ENCODE peak calls at places on chromosomes 12 and 14, in seven cellular contexts. K is IMR-90; R is ovary; Z is HCT116; Y is CD4-positive, CD25-positive, alpha-beta regulatory T cell; S is naive thymus-derived CD4-positive, alpha-beta T cell; P is Peyer's patch. J is an unnamed sample.

GRCh38 chr14:72678360-72678759 is 215.5 kb downstream of the DPF3 start:
- DNase-seq in P (no peak), Z (no peak), Y (no peak), S (no peak), R (no peak), K (peak; percentile 87), J (no peak)

GRCh38 chr14:105166571-105167302 is 1.8 kb downstream of the JAG2 start:
- DNase-seq in Z (no peak), P (no peak), K (no peak), R (no peak), Y (no peak), S (no peak), J (no peak)

GRCh38 chr12:131521326-131521725 is 189.6 kb upstream of the SFSWAP start:
- DNase-seq in K (no peak), Z (no peak), P (no peak), Y (no peak), S (no peak), R (no peak), J (no peak)

GRCh38 chr12:20044836-20045235 is 323.5 kb upstream of the PDE3A start:
- DNase-seq in R (no peak), Z (no peak), K (peak; percentile 39), Y (no peak), S (no peak), P (no peak), J (no peak)

GRCh38 chr14:95564060-95564459 is 29.2 kb downstream of the GLRX5 start:
- DNase-seq in P (no peak), Z (no peak), S (no peak), R (peak; percentile 40), K (peak; percentile 18), Y (no peak), J (no peak)

GRCh38 chr12:15662983-15663659 is 126.1 kb downstream of the EPS8 start:
- DNase-seq in R (no peak), K (peak; percentile 49), Y (no peak), S (no peak), Z (peak; percentile 8), P (no peak), J (no peak)

GRCh38 chr12:77058740-77059139 is 6.6 kb downstream of the E2F7 start:
- DNase-seq in Z (no peak), Y (no peak), P (no peak), S (no peak), K (peak; percentile 26), R (no peak), J (no peak)

GRCh38 chr14:61184117-61184516 is 97.0 kb downstream of the TMEM30B start:
- DNase-seq in Z (no peak), P (no peak), K (peak; percentile 92), Y (no peak), S (no peak), R (no peak), J (no peak)

GRCh38 chr14:77242752-77243151 is 28.3 kb downstream of the NGB start:
- DNase-seq in Y (no peak), S (no peak), Z (no peak), R (no peak), K (no peak), P (no peak), J (no peak)

GRCh38 chr14:95774265-95775160 is 60.6 kb upstream of the TCL1A start:
- DNase-seq in K (peak; percentile 44), R (peak; percentile 45), Y (peak; percentile 53), S (no peak), P (no peak), Z (peak; percentile 56), J (no peak)

DNA sequence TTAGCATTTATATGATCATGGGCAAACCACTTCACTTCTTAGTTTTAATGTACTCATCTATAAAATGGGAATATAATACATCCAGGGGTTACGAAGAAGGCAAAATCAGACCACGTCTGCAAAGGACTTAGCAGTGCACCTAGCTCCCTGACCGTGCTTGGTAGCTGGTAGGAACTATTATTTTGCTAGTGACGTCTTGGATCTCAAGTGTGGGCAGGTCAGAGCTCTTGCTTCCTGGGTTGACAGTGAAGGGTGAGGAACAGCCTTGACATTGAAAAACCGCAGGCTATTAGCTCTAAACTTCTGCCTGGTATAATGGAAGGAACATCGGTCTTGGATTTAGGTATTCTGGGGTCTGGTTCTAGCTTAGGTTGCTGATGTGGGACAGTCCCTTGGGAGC is 89.3 kb upstream of the MED13L start:
- DNase-seq in Z (no peak), Y (no peak), P (no peak), K (no peak), R (no peak), S (no peak), J (no peak)
- H3K27ac ChIP-seq in Z (no peak overlapping the region), Y (no peak overlapping the region), P (no peak overlapping the region), K (no peak overlapping the region), R (no peak overlapping the region), S (no peak overlapping the region), J (no peak overlapping the region)

GRCh38 chr12:111409403-111410228 is 3.9 kb downstream of the SH2B3 start:
- DNase-seq in R (no peak), K (peak; percentile 67), Y (no peak), P (no peak), S (no peak), Z (no peak), J (no peak)

GRCh38 chr12:111410229-111411186 is 4.8 kb downstream of the SH2B3 start:
- DNase-seq in R (no peak), Y (no peak), K (no peak), P (no peak), S (no peak), Z (no peak), J (no peak)

GRCh38 chr12:111412007-111412829 is 6.5 kb downstream of the SH2B3 start:
- DNase-seq in S (no peak), P (no peak), Y (no peak), K (no peak), R (no peak), Z (no peak), J (no peak)

GRCh38 chr12:111412830-111413441 is 7.2 kb downstream of the SH2B3 start:
- DNase-seq in P (no peak), Z (no peak), Y (no peak), R (no peak), S (no peak), K (no peak), J (no peak)

DNA sequence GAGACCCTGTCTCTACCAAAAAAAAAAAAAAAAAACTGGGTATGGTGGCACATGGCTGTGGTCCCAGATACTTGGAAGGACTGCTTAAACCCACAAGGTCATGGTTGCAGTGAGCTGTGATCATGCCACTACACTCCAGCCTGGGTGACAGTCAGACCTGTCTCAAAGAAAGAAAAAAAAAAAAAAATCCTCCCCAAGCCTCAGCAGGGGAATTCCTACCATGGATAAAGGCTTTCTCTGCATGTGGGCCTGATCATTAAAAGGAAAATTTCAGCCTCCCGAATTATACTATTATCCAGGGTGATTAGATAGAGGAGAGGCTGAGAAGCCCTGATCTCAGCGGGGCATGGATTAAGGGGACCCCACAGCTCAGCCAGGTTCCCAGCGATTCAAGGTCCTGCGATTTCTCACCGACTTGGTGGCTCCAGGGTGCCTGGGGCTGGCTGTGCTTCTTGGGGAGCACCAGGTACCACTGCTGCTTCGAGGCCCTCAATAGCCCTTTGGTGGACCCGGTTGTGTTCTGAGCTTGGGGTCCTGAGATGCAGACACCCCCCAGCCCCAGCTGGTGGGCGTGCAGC is 5.6 kb downstream of the SH2B3 start:
- DNase-seq in Z (no peak), Y (no peak), S (no peak), P (no peak), R (no peak), K (no peak), J (no peak)
- H3K27ac ChIP-seq in Z (no peak overlapping the region), Y (peak overlapping the region; percentile 39), S (peak overlapping the region; percentile 97), P (peak overlapping the region; percentile 93), R (no peak overlapping the region), K (no peak overlapping the region), J (no peak overlapping the region)

DNA sequence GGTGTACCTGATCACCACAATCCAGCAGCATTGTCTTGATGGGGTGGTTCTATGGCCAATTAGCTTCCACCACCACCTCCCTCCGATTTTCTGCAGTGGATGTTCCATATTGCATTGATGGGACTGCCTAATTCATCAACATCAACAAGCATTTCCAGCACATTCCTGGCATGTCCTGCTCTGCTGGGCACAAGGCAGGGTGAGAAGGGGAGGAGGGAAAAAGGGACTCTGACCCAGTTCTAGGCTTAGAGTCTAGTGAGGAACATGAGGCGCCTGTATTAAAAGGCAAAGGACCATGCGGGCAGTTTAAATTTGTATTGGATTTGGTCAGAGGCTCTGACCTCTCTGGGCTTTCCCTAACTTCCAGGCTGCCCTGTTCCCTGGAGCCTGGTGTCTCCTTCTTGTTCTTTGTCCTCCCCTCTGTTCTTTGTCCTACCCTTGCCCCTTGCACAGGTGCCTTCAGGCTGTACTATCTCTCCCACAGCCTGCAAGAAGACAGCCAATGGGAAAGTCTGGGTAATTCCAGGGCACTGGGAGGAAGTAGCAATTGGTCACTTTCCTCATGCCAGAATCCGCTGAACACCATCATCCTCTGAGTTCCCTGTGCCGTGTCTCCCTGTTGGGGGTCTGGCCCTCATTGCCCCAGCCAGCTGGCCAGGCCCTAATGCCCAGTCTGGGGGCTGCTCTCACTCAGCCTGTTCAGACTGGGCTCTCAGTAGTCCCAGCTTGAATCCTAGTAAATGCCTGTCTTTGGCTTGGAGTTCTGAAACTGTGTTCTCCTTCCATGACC is 43.3 kb downstream of the TSPAN11 start:
- DNase-seq in K (no peak), P (no peak), Z (no peak), Y (no peak), R (no peak), S (no peak), J (no peak)
- H3K27ac ChIP-seq in K (no peak overlapping the region), P (no peak overlapping the region), Z (no peak overlapping the region), Y (no peak overlapping the region), R (no peak overlapping the region), S (no peak overlapping the region), J (no peak overlapping the region)

GRCh38 chr12:109016978-109017377 is 3.9 kb downstream of the SVOP start:
- DNase-seq in Y (no peak), P (no peak), S (no peak), K (no peak), Z (no peak), R (no peak), J (no peak)

GRCh38 chr12:109016016-109016415 is 4.9 kb downstream of the SVOP start:
- DNase-seq in P (no peak), S (no peak), R (no peak), Y (no peak), K (no peak), Z (no peak), J (no peak)

GRCh38 chr12:109010259-109010658 is 10.6 kb downstream of the SVOP start:
- DNase-seq in P (no peak), K (no peak), S (no peak), Z (no peak), R (no peak), Y (no peak), J (no peak)

GRCh38 chr12:109018276-109018675 is 2.6 kb downstream of the SVOP start:
- DNase-seq in P (no peak), R (no peak), Y (no peak), S (no peak), Z (no peak), K (no peak), J (no peak)

DNA sequence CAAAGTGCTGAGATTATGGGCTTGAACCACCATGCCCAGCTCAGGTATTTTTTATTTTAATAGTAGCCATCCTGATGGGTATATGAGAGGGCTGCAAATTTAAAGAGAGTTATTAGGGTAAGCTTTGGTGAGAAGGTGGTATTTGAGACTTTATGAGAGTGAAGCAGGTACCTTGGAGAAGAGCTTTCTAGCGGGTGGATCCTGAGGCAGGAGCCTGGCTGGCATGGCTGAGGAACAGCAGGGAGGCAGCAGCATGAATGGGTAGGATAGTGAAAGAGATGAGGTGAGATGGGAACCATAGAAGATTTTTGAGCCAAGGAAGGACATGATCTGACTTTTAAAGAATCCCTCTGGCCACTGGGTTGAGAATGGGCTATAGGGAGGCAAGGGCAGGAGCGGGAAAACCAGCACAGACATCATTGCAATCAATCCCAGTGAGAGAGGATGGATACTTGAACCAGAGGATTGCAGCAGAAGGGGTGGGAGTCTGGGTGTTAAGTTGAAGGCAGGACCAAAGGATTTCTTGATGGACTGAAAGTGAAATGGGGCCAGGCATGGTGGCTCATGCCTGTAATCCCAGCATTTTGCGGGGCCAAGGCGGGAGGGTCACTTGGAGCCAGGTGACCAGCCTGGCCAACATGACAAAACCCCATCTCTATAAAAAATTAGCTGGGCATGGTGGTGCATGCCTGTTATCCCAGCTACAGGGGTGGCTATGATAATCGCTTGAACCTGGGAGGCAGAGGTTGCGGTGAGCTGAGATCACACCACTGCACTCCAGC is 5.7 kb downstream of the SVOP start:
- DNase-seq in K (no peak), S (no peak), Y (no peak), P (no peak), Z (no peak), R (no peak), J (no peak)
- H3K27ac ChIP-seq in K (no peak overlapping the region), S (no peak overlapping the region), Y (no peak overlapping the region), P (no peak overlapping the region), Z (no peak overlapping the region), R (no peak overlapping the region), J (no peak overlapping the region)